ENCODE peak calls at places on chromosomes 5 and 9, in five cellular contexts. U is H1, A is HEK293T, Z is GM12878, X is HepG2. H is an unnamed sample.

GRCh38 chr5:61055434-61056006 is 106.7 kb downstream of the SMIM15 start:
- DNase-seq in A (peak), Z (peak), U (no peak), X (peak), H (peak)

GRCh38 chr9:6563036-6563435 is 82.5 kb downstream of the GLDC start:
- DNase-seq in Z (no peak), A (no peak), X (no peak), U (no peak), H (no peak)

GRCh38 chr9:15423328-15423985 is 781 bp downstream of the SNAPC3 start:
- DNase-seq in X (no peak), U (no peak), Z (no peak), A (no peak), H (no peak)

GRCh38 chr9:120386390-120387131 is 193.4 kb downstream of the CDK5RAP2 start:
- DNase-seq in Z (no peak), U (no peak), A (no peak), X (peak), H (no peak)

GRCh38 chr5:59842999-59843398 is 50.5 kb downstream of the PDE4D start:
- DNase-seq in A (no peak), U (no peak), X (no peak), Z (no peak), H (no peak)

GRCh38 chr5:33964132-33964531 is 20.4 kb downstream of the SLC45A2 start:
- DNase-seq in A (no peak), X (no peak), U (no peak), Z (no peak), H (no peak)

GRCh38 chr9:37283730-37284235 is 138.7 kb upstream of the GRHPR start:
- DNase-seq in X (peak), A (no peak), U (no peak), Z (peak), H (no peak)

GRCh38 chr9:129840024-129840423 is 4.8 kb downstream of the USP20 start:
- DNase-seq in Z (no peak), A (no peak), U (no peak), X (no peak), H (no peak)

GRCh38 chr5:71651554-71651953 is 64.4 kb downstream of the MCCC2 start:
- DNase-seq in X (no peak), A (no peak), U (no peak), Z (no peak), H (no peak)

GRCh38 chr9:85900504-85901201 is 40.3 kb upstream of the NAA35 start:
- DNase-seq in Z (no peak), A (peak), X (no peak), U (peak), H (peak)

GRCh38 chr9:127087411-127087810 is 35.0 kb downstream of the ANGPTL2 start:
- DNase-seq in Z (no peak), A (no peak), U (no peak), X (no peak), H (no peak)

GRCh38 chr5:173925449-173926071 is 37.4 kb downstream of the CPEB4 start:
- DNase-seq in X (no peak), Z (no peak), A (peak), U (no peak), H (no peak)

GRCh38 chr5:138953370-138954256 is 78.5 kb upstream of the LRRTM2 start:
- DNase-seq in U (no peak), Z (no peak), A (no peak), X (no peak), H (no peak)
- TF ChIP-seq SUZ12 in U (no peak), Z (no peak), A (no peak), X (no peak), H (no peak)

DNA sequence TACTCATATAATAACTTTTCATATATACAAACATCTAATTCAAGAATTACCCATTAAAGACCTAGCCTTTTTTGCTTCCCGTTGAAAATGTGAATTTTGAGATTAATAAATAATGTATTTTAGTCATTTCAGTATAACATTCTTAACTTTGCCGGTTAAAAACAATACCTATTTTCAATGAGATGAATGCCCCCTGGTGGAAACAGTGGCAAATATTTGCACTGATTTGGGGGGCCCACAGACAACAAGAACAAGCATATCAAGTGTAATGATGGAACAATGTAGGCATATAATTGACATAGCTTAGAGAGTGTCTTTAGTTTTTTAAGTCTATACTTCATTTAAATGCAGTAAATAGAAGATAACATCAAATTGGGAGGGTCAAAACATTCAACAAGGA is 111.9 kb downstream of the NTRK2 start:
- DNase-seq in Z (no peak), A (no peak), U (no peak), X (peak), H (peak)
- TF ChIP-seq SUZ12 in Z (no peak), A (no peak), U (no peak), X (no peak), H (no peak)

GRCh38 chr5:177447611-177448243 is 1.1 kb downstream of the PRR7 start:
- DNase-seq in Z (no peak), A (no peak), U (peak), X (peak), H (no peak)

GRCh38 chr5:177449140-177450061 is 2.8 kb downstream of the PRR7 start:
- DNase-seq in Z (no peak), U (no peak), X (no peak), A (no peak), H (no peak)

GRCh38 chr5:177446184-177447065 is at the start of gene PRR7:
- DNase-seq in Z (no peak), X (no peak), U (peak), A (peak), H (no peak)

GRCh38 chr5:177447066-177447610 is 524 bp downstream of the PRR7 start:
- DNase-seq in Z (no peak), U (peak), A (peak), X (no peak), H (no peak)

GRCh38 chr5:177448244-177448950 is 1.8 kb downstream of the PRR7 start:
- DNase-seq in Z (no peak), U (no peak), X (no peak), A (no peak), H (no peak)
- TF ChIP-seq SUZ12 in Z (no peak), U (no peak), X (no peak), A (no peak), H (no peak)

GRCh38 chr9:89808801-89809200 is 204.0 kb downstream of the GADD45G start:
- DNase-seq in Z (no peak), X (no peak), U (peak), A (no peak), H (no peak)

GRCh38 chr9:89811896-89812450 is 207.2 kb downstream of the GADD45G start:
- DNase-seq in U (peak), X (no peak), Z (no peak), A (no peak), H (no peak)

GRCh38 chr9:89811356-89811755 is 206.5 kb downstream of the GADD45G start:
- DNase-seq in U (peak), Z (no peak), A (no peak), X (no peak), H (no peak)

GRCh38 chr9:89812556-89813181 is 207.9 kb downstream of the GADD45G start:
- DNase-seq in U (peak), Z (no peak), X (no peak), A (no peak), H (no peak)

DNA sequence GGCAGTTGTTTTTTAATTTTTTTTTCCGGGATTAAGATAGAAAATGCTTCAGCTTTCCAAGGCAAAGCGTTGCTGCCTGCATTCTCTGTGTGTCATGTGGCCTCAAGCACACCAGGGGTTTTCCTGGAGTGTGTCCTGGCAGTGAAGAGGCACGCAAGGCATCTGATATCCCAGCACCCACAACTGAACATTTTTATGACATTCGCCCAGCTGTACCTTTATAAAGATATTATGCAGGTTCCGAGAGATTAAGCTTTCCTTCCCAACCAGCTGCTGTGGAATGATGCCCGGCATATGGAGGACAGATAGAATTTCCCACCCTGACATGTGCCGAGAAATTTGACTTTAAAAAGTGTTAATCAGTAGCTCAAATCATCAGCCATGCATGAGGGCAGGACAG is 205.6 kb downstream of the GADD45G start:
- DNase-seq in X (no peak), Z (no peak), U (no peak), A (no peak), H (no peak)
- TF ChIP-seq SUZ12 in X (no peak), Z (no peak), U (no peak), A (no peak), H (no peak)

GRCh38 chr5:146467729-146468128 is 20.6 kb downstream of the TCERG1 start:
- DNase-seq in X (no peak), Z (no peak), A (no peak), U (no peak), H (no peak)

GRCh38 chr5:146461319-146461718 is 14.2 kb downstream of the TCERG1 start:
- DNase-seq in A (no peak), U (no peak), X (no peak), Z (no peak), H (no peak)

GRCh38 chr5:146463446-146463845 is 16.3 kb downstream of the TCERG1 start:
- DNase-seq in Z (no peak), X (no peak), U (no peak), A (no peak), H (no peak)

DNA sequence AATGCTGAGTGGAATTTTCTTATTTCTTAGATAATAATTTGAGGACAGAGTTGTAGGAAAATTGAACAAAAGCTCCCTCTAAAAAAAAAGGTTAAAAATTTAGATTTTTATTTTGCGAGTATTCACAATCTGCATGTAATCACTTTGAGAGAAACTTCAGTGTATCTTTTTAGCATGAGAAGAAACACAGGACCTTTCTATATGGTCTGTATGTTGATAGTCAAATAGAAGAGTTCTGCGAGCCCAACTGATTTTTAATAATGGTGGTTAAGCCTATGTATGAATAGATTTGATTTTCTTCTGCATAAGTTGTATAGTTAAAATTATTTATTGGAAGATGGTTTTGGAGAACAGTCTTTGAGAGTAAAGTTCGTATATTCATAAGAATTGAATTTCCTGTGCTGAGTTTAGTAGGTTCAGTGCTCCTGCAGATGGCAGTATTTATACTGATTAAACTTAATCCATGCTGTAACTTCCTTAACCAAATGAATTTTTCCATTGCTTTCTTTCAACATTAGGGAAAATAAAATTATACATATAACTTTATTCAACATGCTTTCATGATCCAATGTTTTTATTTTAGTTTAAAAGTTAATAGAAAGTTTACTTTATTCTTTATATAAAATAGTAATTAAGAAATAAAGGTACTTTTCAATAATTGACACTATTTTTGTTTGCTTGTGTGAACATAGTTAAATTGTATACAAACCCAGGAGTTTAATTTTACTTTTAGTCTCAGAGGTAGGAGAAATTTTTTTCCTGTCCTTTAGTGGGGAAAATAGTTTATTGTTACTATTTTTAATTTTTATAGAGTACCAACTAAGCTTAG is 19.6 kb downstream of the TCERG1 start:
- DNase-seq in A (no peak), U (no peak), Z (no peak), X (no peak), H (no peak)
- TF ChIP-seq SUZ12 in A (no peak), U (no peak), Z (no peak), X (no peak), H (no peak)

GRCh38 chr5:176533390-176533789 is 3.8 kb downstream of the RNF44 start:
- DNase-seq in U (no peak), X (no peak), A (no peak), Z (no peak), H (no peak)
- TF ChIP-seq SUZ12 in U (no peak), X (no peak), A (no peak), Z (no peak), H (no peak)

GRCh38 chr9:111657051-111657450 is 4.4 kb upstream of the GNG10 start:
- DNase-seq in Z (no peak), A (no peak), U (no peak), X (no peak), H (no peak)
- TF ChIP-seq SUZ12 in Z (no peak), A (no peak), U (no peak), X (no peak), H (no peak)

GRCh38 chr5:126837242-126837641 is 60.3 kb downstream of the LMNB1 start:
- DNase-seq in U (no peak), A (no peak), X (no peak), Z (no peak), H (no peak)

GRCh38 chr5:126836778-126837177 is 59.8 kb downstream of the LMNB1 start:
- DNase-seq in X (no peak), A (no peak), U (no peak), Z (no peak), H (no peak)

GRCh38 chr5:126837907-126838539 is 61.1 kb downstream of the LMNB1 start:
- DNase-seq in X (no peak), U (no peak), A (no peak), Z (no peak), H (no peak)
- TF ChIP-seq SUZ12 in X (no peak), U (no peak), A (no peak), Z (no peak), H (no peak)

DNA sequence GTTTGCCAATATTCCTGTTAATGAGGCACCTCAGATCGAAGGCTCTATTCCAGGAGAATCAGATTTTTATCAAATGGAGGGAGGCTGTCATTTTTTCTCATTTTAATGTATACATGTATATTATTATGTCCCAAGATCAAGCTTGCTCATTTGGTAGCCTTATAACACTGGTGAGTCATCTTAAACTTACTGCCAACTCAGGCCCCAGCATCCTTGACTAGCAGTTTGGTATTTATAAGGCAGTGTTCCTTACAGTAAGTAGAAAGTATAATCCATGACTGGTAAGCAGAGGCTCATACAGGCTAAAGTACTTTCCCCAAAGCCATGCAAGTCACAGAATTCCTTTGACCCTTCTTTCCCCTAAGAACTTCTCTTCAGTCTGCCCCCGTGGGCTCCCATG is 90.7 kb upstream of the NR3C1 start:
- DNase-seq in Z (no peak), X (no peak), U (no peak), A (no peak), H (no peak)
- TF ChIP-seq SUZ12 in Z (no peak), X (no peak), U (no peak), A (no peak), H (no peak)

DNA sequence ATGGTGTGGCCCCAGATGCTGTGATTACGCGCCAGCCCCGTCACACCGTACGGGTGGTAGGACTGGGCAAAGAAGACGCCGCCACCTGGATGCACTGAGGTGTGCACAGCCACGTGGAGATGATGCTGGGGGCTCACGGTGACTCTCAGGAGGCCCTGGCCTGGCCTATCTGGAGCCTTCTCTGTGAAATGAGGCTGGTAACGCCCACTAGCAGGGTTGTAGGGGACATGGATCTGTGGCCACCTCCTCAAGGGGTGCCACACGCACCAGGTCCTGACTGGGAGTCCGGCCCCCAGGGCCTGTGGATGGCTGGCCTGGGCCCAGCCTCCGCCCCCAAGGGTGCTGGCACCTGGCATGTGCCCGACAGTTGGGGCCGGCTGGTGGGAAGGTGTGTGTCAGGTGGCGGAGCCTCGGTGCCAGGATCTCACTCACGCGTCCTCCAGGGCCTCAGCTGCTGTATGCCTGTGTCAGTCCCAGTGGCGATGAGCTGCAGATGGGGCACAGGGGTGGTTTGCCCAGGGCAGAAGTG is 32.4 kb downstream of the NEK6 start:
- DNase-seq in Z (no peak), A (no peak), X (no peak), U (no peak), H (no peak)
- TF ChIP-seq SUZ12 in Z (no peak), A (no peak), X (no peak), U (no peak), H (no peak)